ENCODE peak calls at places on chromosomes 4 and X, in ten cellular contexts. M is H9, B is astrocyte, L is neural progenitor cell, F is SK-N-SH, U is PC-3, S is MM.1S, H is fibroblast of lung, J is GM12878, P is mammary epithelial cell. I is an unnamed sample. For H3K9me3, the result is how much of the 10 kb centered on the place peaks cover.

GRCh38 chr4:164526916-164527315 is 227.0 kb upstream of the SMIM31 start:
- DNase-seq in H (no peak), S (no peak), U (no peak), L (peak), F (no peak), B (no peak), J (no peak), M (no peak), P (no peak), I (no peak)

GRCh38 chrX:81316163-81316562 is 114.3 kb downstream of the SH3BGRL start:
- DNase-seq in B (peak), J (no peak), P (peak), S (no peak), H (no peak), L (no peak), F (no peak), U (no peak), M (no peak), I (no peak)

GRCh38 chr4:141711211-141711610 is 74.8 kb downstream of the IL15 start:
- DNase-seq in P (peak), U (peak), M (no peak), F (no peak), L (peak), B (peak), S (no peak), J (no peak), H (peak), I (no peak)

GRCh38 chr4:3382251-3382650 is 59.5 kb upstream of the HGFAC start:
- DNase-seq in S (no peak), L (no peak), F (no peak), M (no peak), H (no peak), P (no peak), J (no peak), U (no peak), B (no peak), I (no peak)

GRCh38 chr4:176999943-177000543 is 207.3 kb upstream of the VEGFC start:
- DNase-seq in L (no peak), U (peak), S (no peak), F (no peak), J (no peak), P (peak), B (no peak), M (no peak), H (no peak), I (no peak)

GRCh38 chr4:182019148-182019652 is 224.0 kb upstream of the TENM3 start:
- DNase-seq in M (no peak), U (no peak), F (no peak), J (peak), S (peak), B (no peak), L (no peak), H (no peak), P (no peak), I (no peak)

GRCh38 chr4:184000457-184001395 is 95.6 kb downstream of the STOX2 start:
- DNase-seq in M (no peak), S (no peak), P (no peak), B (no peak), J (no peak), H (no peak), U (no peak), F (no peak), L (no peak), I (no peak)

GRCh38 chr4:53558061-53558801 is 33.1 kb downstream of the LNX1 start:
- DNase-seq in P (peak), M (no peak), F (no peak), S (no peak), L (peak), B (peak), J (no peak), U (peak), H (no peak), I (no peak)

GRCh38 chr4:8303485-8304281 is 34.1 kb downstream of the HTRA3 start:
- DNase-seq in L (peak), H (peak), P (peak), M (no peak), J (no peak), F (no peak), B (peak), S (no peak), U (peak), I (no peak)

GRCh38 chrX:135437867-135438733 is 16.4 kb downstream of the SMIM10L2A start:
- DNase-seq in B (no peak), S (no peak), H (no peak), U (peak), J (no peak), M (no peak), F (peak), L (no peak), P (no peak), I (peak)

GRCh38 chrX:56564182-56564885 is 907 bp downstream of the UBQLN2 start:
- DNase-seq in S (peak), U (peak), M (no peak), J (no peak), F (peak), B (peak), H (peak), P (peak), L (peak), I (peak)

GRCh38 chrX:152886716-152887115 is 11.2 kb upstream of the ZNF185 start:
- DNase-seq in L (no peak), F (no peak), M (no peak), U (no peak), B (no peak), H (no peak), J (no peak), P (no peak), S (no peak), I (peak)

GRCh38 chr4:2260336-2261109 is 1.4 kb downstream of the MXD4 start:
- DNase-seq in B (no peak), P (no peak), M (peak), J (no peak), U (no peak), F (no peak), H (no peak), S (no peak), L (no peak), I (peak)

GRCh38 chrX:17769701-17770269 is 32.5 kb downstream of the SCML1 start:
- DNase-seq in L (no peak), S (no peak), M (no peak), P (no peak), F (no peak), J (no peak), H (no peak), B (no peak), U (no peak), I (no peak)

GRCh38 chr4:153113061-153113837 is 91.0 kb upstream of the TRIM2 start:
- DNase-seq in L (no peak), F (no peak), M (no peak), S (peak), U (no peak), J (no peak), P (no peak), H (no peak), B (peak), I (no peak)

GRCh38 chr4:65241257-65241997 is 428.9 kb downstream of the EPHA5 start:
- DNase-seq in P (no peak), F (no peak), U (no peak), M (no peak), J (no peak), L (no peak), B (no peak), S (no peak), H (no peak), I (peak)

GRCh38 chrX:151790421-151791160 is 56.0 kb downstream of the CNGA2 start:
- DNase-seq in P (no peak), L (no peak), B (peak), U (no peak), S (no peak), M (no peak), F (no peak), J (no peak), H (peak), I (no peak)

GRCh38 chr4:145381163-145381562 is 100.5 kb upstream of the SMAD1 start:
- DNase-seq in U (no peak), M (no peak), H (no peak), L (no peak), P (no peak), F (no peak), B (no peak), S (no peak), J (no peak), I (no peak)

GRCh38 chr4:170015285-170015684 is 10.9 kb downstream of the MFAP3L start:
- DNase-seq in F (no peak), M (no peak), J (no peak), U (no peak), P (no peak), S (no peak), H (no peak), L (no peak), B (no peak), I (no peak)

GRCh38 chrX:128961290-128961689 is 562.0 kb downstream of the SMARCA1 start:
- DNase-seq in J (no peak), U (no peak), S (no peak), B (no peak), F (no peak), H (no peak), L (no peak), P (no peak), M (no peak), I (no peak)

GRCh38 chrX:68717196-68717595 is 69.7 kb downstream of the STARD8 start:
- DNase-seq in L (no peak), F (no peak), M (no peak), U (no peak), S (no peak), B (no peak), H (no peak), J (no peak), P (no peak), I (no peak)

GRCh38 chr4:139085141-139085540 is 69.6 kb downstream of the NOCT start:
- DNase-seq in H (peak), S (peak), U (peak), B (peak), F (no peak), J (no peak), L (no peak), P (peak), M (no peak), I (no peak)

GRCh38 chr4:86972997-86973396 is 38.2 kb downstream of the AFF1 start:
- DNase-seq in B (no peak), H (peak), L (no peak), F (no peak), J (no peak), S (no peak), M (peak), P (peak), U (peak), I (no peak)

GRCh38 chrX:19758536-19758935 is 128.9 kb downstream of the SH3KBP1 start:
- DNase-seq in B (peak), U (peak), J (no peak), M (no peak), L (no peak), S (no peak), H (no peak), F (no peak), P (no peak), I (no peak)

GRCh38 chr4:182010876-182011275 is 232.3 kb upstream of the TENM3 start:
- DNase-seq in M (no peak), U (no peak), J (no peak), L (no peak), P (no peak), F (no peak), B (peak), H (no peak), S (no peak), I (no peak)

GRCh38 chr4:78940752-78941151 is 1.5 kb upstream of the PAQR3 start:
- DNase-seq in F (no peak), M (no peak), H (no peak), U (no peak), J (no peak), P (no peak), L (no peak), B (no peak), S (no peak), I (no peak)

GRCh38 chr4:159871141-159871540 is 768.3 kb downstream of the RAPGEF2 start:
- DNase-seq in F (no peak), S (no peak), J (no peak), L (no peak), M (no peak), U (peak), B (peak), H (no peak), P (peak), I (no peak)

GRCh38 chrX:131677655-131678628 is 134.1 kb downstream of the OR13H1 start:
- DNase-seq in P (peak), J (no peak), F (peak), S (peak), U (peak), B (no peak), L (peak), H (peak), M (peak), I (peak)

GRCh38 chr4:150211821-150212445 is 133.7 kb downstream of the DCLK2 start:
- DNase-seq in U (no peak), B (no peak), S (no peak), M (no peak), F (no peak), L (no peak), P (no peak), J (no peak), H (no peak), I (no peak)

GRCh38 chr4:138414202-138414601 is 172.1 kb upstream of the SLC7A11 start:
- DNase-seq in J (no peak), P (no peak), F (no peak), S (no peak), L (no peak), M (no peak), B (no peak), U (no peak), H (no peak), I (no peak)

GRCh38 chr4:16250665-16251365 is 24.5 kb upstream of the TAPT1 start:
- DNase-seq in P (no peak), J (no peak), H (no peak), M (no peak), L (peak), U (peak), S (no peak), B (peak), F (no peak), I (no peak)

GRCh38 chr4:16256343-16256742 is 30.1 kb upstream of the TAPT1 start:
- DNase-seq in M (no peak), P (no peak), F (no peak), L (no peak), B (no peak), H (no peak), J (no peak), S (no peak), U (no peak), I (peak)

GRCh38 chr4:16257611-16258010 is 31.3 kb upstream of the TAPT1 start:
- DNase-seq in F (no peak), L (no peak), S (no peak), U (no peak), B (no peak), H (no peak), J (no peak), M (no peak), P (no peak), I (no peak)

GRCh38 chr4:16248605-16249004 is 22.3 kb upstream of the TAPT1 start:
- DNase-seq in F (no peak), U (no peak), S (no peak), P (no peak), H (no peak), J (no peak), M (no peak), B (no peak), L (no peak), I (no peak)

GRCh38 chr4:16253127-16253960 is 27.1 kb upstream of the TAPT1 start:
- DNase-seq in U (peak), F (no peak), L (no peak), B (peak), P (peak), J (no peak), S (no peak), H (peak), M (no peak), I (no peak)
- TF ChIP-seq CTCF in U (no peak), F (no peak), L (no peak), B (no peak), P (no peak), J (no peak), S (no peak), H (no peak), M (no peak), I (no peak)

GRCh38 chr4:173528378-173529321 is 1.4 kb downstream of the HAND2 start:
- DNase-seq in M (peak), H (no peak), S (no peak), L (peak), B (no peak), J (no peak), U (no peak), P (no peak), F (peak), I (no peak)
- H3K9me3 ChIP-seq in M (under half), H (under half), S (under half), L (under half), B (under half), J (under half), U (under half), P (under half), F (under half), I (under half)

GRCh38 chr4:6281436-6282144 is 11.9 kb downstream of the WFS1 start:
- DNase-seq in F (no peak), B (no peak), H (no peak), J (no peak), L (no peak), S (no peak), P (no peak), U (no peak), M (no peak), I (peak)
- H3K9ac ChIP-seq in F (no peak), B (no peak), H (no peak), J (no peak), L (no peak), S (no peak), P (no peak), U (no peak), M (no peak), I (no peak)

DNA sequence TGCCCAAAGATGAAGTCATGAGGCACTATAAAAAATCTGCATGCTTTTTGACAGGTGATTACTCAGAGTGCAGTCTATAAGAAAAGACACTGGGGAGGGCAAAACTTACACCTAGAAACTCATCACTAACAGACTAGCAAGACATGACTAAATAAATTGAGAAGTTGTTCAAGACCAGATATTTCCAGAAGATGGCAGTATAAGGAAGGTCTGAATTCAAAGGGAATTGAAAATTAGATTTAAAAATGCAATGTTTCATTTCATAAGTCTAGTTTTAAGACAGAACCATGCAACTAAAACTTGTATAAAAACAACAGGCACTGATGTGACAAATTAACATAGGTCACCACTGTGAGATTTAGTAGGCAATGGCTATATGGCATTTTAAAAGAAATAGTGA is 232.5 kb upstream of the POF1B start:
- DNase-seq in H (peak), P (peak), M (no peak), S (peak), L (no peak), J (no peak), U (peak), B (peak), F (peak), I (no peak)
- TF ChIP-seq CTCF in H (peak), P (peak), M (peak), S (peak), L (peak), J (peak), U (peak), B (no peak), F (peak), I (peak)

GRCh38 chr4:587671-588350 is 11.7 kb upstream of the TMEM271 start:
- DNase-seq in U (no peak), M (no peak), J (no peak), B (no peak), S (no peak), H (no peak), L (no peak), F (no peak), P (no peak), I (no peak)

GRCh38 chr4:589219-589963 is 13.3 kb upstream of the TMEM271 start:
- DNase-seq in M (no peak), S (no peak), P (no peak), B (no peak), H (no peak), U (no peak), L (no peak), F (no peak), J (no peak), I (no peak)

GRCh38 chr4:590313-590841 is 14.3 kb upstream of the TMEM271 start:
- DNase-seq in U (no peak), L (no peak), F (no peak), S (no peak), M (no peak), B (no peak), J (no peak), H (no peak), P (no peak), I (no peak)

GRCh38 chr4:588351-588849 is 12.3 kb upstream of the TMEM271 start:
- DNase-seq in F (no peak), L (no peak), S (no peak), B (no peak), U (no peak), H (no peak), J (no peak), M (no peak), P (no peak), I (no peak)

GRCh38 chr4:592825-593520 is 16.9 kb upstream of the TMEM271 start:
- DNase-seq in M (no peak), S (no peak), U (no peak), H (no peak), P (no peak), F (no peak), J (no peak), B (no peak), L (no peak), I (no peak)
- H3K9me3 ChIP-seq in M (under half), S (under half), U (under half), H (under half), P (under half), F (under half), J (under half), B (under half), L (under half), I (under half)

GRCh38 chr4:185817403-185817818 is 5.4 kb upstream of the SORBS2 start:
- DNase-seq in H (no peak), U (no peak), M (no peak), L (no peak), J (no peak), B (no peak), F (no peak), S (peak), P (no peak), I (peak)

GRCh38 chr4:185813133-185813532 is 1.1 kb upstream of the SORBS2 start:
- DNase-seq in H (no peak), P (no peak), M (no peak), B (no peak), U (no peak), J (no peak), F (no peak), L (no peak), S (no peak), I (no peak)

GRCh38 chr4:185809517-185810071 is 2.4 kb downstream of the SORBS2 start:
- DNase-seq in P (no peak), B (no peak), L (no peak), U (no peak), J (no peak), S (no peak), F (no peak), H (no peak), M (no peak), I (no peak)

GRCh38 chr4:185810746-185811508 is 1.1 kb downstream of the SORBS2 start:
- DNase-seq in U (peak), P (peak), J (no peak), B (no peak), H (no peak), L (peak), F (no peak), M (no peak), S (no peak), I (no peak)

DNA sequence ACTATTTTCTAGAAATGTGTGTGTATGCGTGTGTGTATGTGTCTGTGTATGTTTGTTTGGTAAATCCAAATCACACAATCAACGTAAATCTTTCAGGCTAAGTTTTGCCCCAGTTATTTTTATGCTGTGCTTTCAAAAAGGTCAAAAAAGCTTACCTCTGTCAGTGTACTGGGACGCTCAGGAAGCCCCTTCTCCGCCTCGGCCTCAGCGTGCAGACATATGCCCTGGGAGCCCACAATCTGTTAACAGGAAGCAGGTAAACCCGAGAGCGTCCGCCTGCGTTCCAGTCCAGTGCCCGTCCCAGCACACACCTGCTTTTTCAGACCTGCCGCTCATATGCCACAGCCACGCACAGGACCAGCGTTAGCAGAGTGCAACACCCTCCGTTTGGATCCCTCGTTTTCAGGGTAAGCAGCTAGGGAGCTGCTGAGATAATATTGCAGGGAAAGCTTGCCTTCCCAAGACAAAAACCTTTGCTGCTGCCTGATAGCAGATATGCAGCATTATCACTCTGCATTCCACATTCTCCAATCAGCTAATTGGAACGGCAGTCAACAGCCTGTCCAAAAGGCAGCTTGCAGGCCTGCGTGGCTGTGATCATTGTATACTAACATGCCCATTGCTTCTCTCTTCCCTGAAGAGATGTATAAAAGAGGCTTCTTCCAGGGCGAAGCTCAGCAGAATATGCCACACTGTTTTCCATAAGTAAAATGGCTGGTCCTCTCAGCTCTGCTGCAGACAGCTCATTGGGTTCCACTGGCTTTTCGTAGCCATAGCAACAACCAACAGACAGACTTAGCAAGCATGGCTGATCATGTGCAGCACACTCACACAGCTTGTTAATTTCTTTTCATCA is at the start of gene SORBS2:
- DNase-seq in B (peak), P (peak), M (no peak), S (peak), J (peak), U (peak), F (peak), H (peak), L (peak), I (peak)
- H3K9ac ChIP-seq in B (peak), P (peak), M (no peak), S (no peak), J (peak), U (peak), F (peak), H (no peak), L (no peak), I (peak)

GRCh38 chr4:80335554-80336358 is at the start of gene CFAP299:
- DNase-seq in B (peak), U (no peak), J (peak), M (peak), H (peak), F (peak), S (peak), L (peak), P (peak), I (peak)
- TF ChIP-seq CTCF in B (peak), U (no peak), J (no peak), M (peak), H (peak), F (peak), S (peak), L (peak), P (peak), I (peak)

GRCh38 chrX:63530654-63531053 is 179.5 kb upstream of the SPIN4 start:
- DNase-seq in B (no peak), F (no peak), H (no peak), L (no peak), S (no peak), M (no peak), J (no peak), U (no peak), P (no peak), I (no peak)
- H3K9me3 ChIP-seq in B (under half), F (under half), H (under half), L (under half), S (under half), M (under half), J (under half), U (under half), P (under half), I (under half)

I was measured in kidney.